ENCODE peak calls at places on chromosomes 13 and 19, in five cellular contexts. One of them, this sample, is unnamed.

GRCh38 chr13:112444001-112444311 is 67.8 kb downstream of the SPACA7 start:
- DNase-seq in fibroblast of the aortic adventitia: peak; percentile 42
- DNase-seq in SJCRH30: peak; percentile 72
- DNase-seq in psoas muscle: peak; percentile 43
- DNase-seq in DND-41: peak; percentile 66
- DNase-seq in this sample: peak; percentile 78

GRCh38 chr13:101309014-101309619 is 107.2 kb downstream of the NALCN start:
- DNase-seq in fibroblast of the aortic adventitia: peak; percentile 97
- DNase-seq in psoas muscle: no peak
- DNase-seq in DND-41: no peak
- DNase-seq in SJCRH30: no peak
- DNase-seq in this sample: no peak

GRCh38 chr13:19818223-19818842 is 35.6 kb upstream of the PSPC1 start:
- DNase-seq in DND-41: peak; percentile 31
- DNase-seq in psoas muscle: peak; percentile 15
- DNase-seq in fibroblast of the aortic adventitia: no peak
- DNase-seq in SJCRH30: no peak
- DNase-seq in this sample: peak; percentile 52

GRCh38 chr13:67369895-67370660 is 139.9 kb upstream of the PCDH9 start:
- DNase-seq in psoas muscle: no peak
- DNase-seq in fibroblast of the aortic adventitia: peak; percentile 75
- DNase-seq in DND-41: no peak
- DNase-seq in SJCRH30: peak; percentile 36
- DNase-seq in this sample: no peak

GRCh38 chr19:37007587-37008220 is 70.5 kb upstream of the ZNF420 start:
- DNase-seq in DND-41: no peak
- DNase-seq in fibroblast of the aortic adventitia: no peak
- DNase-seq in psoas muscle: peak; percentile 62
- DNase-seq in SJCRH30: no peak
- DNase-seq in this sample: no peak

GRCh38 chr13:91185294-91185863 is 162.1 kb upstream of the MIR17HG start:
- DNase-seq in SJCRH30: peak; percentile 66
- DNase-seq in fibroblast of the aortic adventitia: peak; percentile 1
- DNase-seq in DND-41: no peak
- DNase-seq in psoas muscle: no peak
- DNase-seq in this sample: no peak

GRCh38 chr13:32323912-32324311 is 8.6 kb downstream of the BRCA2 start:
- DNase-seq in fibroblast of the aortic adventitia: peak; percentile 62
- DNase-seq in psoas muscle: no peak
- DNase-seq in SJCRH30: no peak
- DNase-seq in DND-41: no peak
- DNase-seq in this sample: no peak

GRCh38 chr13:112071011-112071901 is 4.3 kb downstream of the SOX1 start:
- DNase-seq in fibroblast of the aortic adventitia: no peak
- DNase-seq in psoas muscle: no peak
- DNase-seq in SJCRH30: no peak
- DNase-seq in DND-41: no peak
- DNase-seq in this sample: no peak

GRCh38 chr13:30175166-30175565 is 132.2 kb downstream of the KATNAL1 start:
- DNase-seq in psoas muscle: no peak
- DNase-seq in fibroblast of the aortic adventitia: no peak
- DNase-seq in SJCRH30: no peak
- DNase-seq in DND-41: no peak
- DNase-seq in this sample: no peak

GRCh38 chr19:50401505-50402450 is 17.0 kb upstream of the SPIB start:
- DNase-seq in psoas muscle: no peak
- DNase-seq in fibroblast of the aortic adventitia: no peak
- DNase-seq in SJCRH30: no peak
- DNase-seq in DND-41: no peak
- DNase-seq in this sample: no peak

GRCh38 chr13:36807616-36808015 is 11.4 kb upstream of the RFXAP start:
- DNase-seq in SJCRH30: peak; percentile 14
- DNase-seq in psoas muscle: no peak
- DNase-seq in DND-41: no peak
- DNase-seq in fibroblast of the aortic adventitia: no peak
- DNase-seq in this sample: no peak

DNA sequence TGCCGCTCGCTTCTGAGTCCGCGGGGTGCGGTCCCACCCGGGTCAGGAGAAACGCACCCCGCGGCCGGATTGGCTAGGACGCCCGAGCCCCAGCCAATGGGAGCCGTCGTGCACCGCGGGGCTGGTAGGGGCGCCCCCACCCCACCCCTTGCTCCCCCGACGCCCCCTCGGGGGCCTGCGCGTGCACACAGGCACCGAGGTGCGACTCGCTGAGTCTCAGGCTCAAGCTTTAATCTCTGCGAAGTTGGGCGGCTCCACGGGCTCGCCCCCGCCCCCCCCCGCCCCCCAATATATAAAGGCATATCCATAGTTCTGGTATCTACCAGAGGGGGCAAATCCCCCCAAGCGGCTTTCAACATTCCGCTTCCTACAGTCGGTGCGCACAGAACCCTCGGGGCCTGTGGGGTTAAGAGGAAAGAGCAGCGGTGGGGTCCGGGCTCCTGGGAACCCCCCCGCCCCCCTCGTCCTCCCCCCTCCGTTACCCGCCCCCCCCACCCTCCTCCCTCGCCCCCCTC is at the start of gene COX6B2:
- DNase-seq in DND-41: no peak
- DNase-seq in psoas muscle: no peak
- DNase-seq in SJCRH30: no peak
- DNase-seq in fibroblast of the aortic adventitia: no peak
- DNase-seq in this sample: no peak
- H3K4me3 ChIP-seq in DND-41: no peak within 1 kb of the TSS
- H3K4me3 ChIP-seq in psoas muscle: peak within 1 kb of the TSS; percentile 60
- H3K4me3 ChIP-seq in SJCRH30: no peak within 1 kb of the TSS
- H3K4me3 ChIP-seq in fibroblast of the aortic adventitia: peak within 1 kb of the TSS; percentile 60
- H3K4me3 ChIP-seq in this sample: peak within 1 kb of the TSS; percentile 39

DNA sequence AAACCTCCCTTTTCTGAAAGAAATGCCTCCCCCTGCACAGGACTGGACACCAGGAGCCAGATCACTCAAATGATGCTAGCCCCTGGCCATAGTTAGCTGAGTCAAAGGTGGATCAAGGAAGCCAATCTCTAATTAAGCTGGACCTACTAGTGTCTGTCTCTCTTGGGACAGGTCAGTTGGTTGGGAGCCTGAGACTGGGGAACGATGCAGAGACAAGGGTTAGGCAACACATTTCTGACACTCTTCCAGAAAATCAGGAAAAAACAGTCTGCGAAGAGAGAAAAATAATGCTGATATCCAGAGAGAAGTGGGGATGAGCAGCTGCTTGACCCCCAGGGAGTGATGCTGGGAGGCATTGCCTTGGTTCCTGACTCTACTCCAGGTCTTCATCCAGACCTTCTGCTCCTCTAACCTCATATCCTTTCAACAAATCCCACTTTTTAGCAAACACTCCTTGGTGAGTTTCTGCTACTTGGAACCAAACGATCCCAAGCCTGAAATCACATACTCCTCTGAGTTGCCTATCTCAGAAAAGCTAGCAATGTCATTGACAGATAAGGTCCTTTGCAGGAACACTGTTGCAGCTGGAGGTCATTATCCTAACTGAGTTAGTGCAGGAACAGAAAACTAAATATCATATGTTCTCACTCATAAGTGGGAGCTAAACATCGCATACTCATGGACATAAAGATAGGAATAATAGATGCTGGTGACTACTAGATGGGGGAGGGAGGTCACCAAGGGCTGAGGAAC is 369.7 kb downstream of the COG6 start:
- DNase-seq in SJCRH30: no peak
- DNase-seq in psoas muscle: no peak
- DNase-seq in fibroblast of the aortic adventitia: peak; percentile 4
- DNase-seq in DND-41: no peak
- DNase-seq in this sample: no peak
- H3K4me3 ChIP-seq in SJCRH30: no peak overlapping the region
- H3K4me3 ChIP-seq in psoas muscle: no peak overlapping the region
- H3K4me3 ChIP-seq in fibroblast of the aortic adventitia: no peak overlapping the region
- H3K4me3 ChIP-seq in DND-41: no peak overlapping the region
- H3K4me3 ChIP-seq in this sample: no peak overlapping the region

GRCh38 chr19:54551950-54552912 is 21.4 kb upstream of the LILRA2 start:
- DNase-seq in psoas muscle: peak; percentile 30
- DNase-seq in DND-41: no peak
- DNase-seq in SJCRH30: no peak
- DNase-seq in fibroblast of the aortic adventitia: no peak
- DNase-seq in this sample: no peak
- H3K4me3 ChIP-seq in psoas muscle: no peak overlapping the region
- H3K4me3 ChIP-seq in DND-41: no peak overlapping the region
- H3K4me3 ChIP-seq in SJCRH30: no peak overlapping the region
- H3K4me3 ChIP-seq in fibroblast of the aortic adventitia: no peak overlapping the region
- H3K4me3 ChIP-seq in this sample: no peak overlapping the region

GRCh38 chr19:48961673-48962028 is 3.5 kb upstream of the FTL start:
- DNase-seq in SJCRH30: no peak
- DNase-seq in psoas muscle: no peak
- DNase-seq in fibroblast of the aortic adventitia: no peak
- DNase-seq in DND-41: no peak
- DNase-seq in this sample: no peak
- H3K4me3 ChIP-seq in SJCRH30: no peak overlapping the region
- H3K4me3 ChIP-seq in psoas muscle: no peak overlapping the region
- H3K4me3 ChIP-seq in fibroblast of the aortic adventitia: no peak overlapping the region
- H3K4me3 ChIP-seq in DND-41: no peak overlapping the region
- H3K4me3 ChIP-seq in this sample: no peak overlapping the region

DNA sequence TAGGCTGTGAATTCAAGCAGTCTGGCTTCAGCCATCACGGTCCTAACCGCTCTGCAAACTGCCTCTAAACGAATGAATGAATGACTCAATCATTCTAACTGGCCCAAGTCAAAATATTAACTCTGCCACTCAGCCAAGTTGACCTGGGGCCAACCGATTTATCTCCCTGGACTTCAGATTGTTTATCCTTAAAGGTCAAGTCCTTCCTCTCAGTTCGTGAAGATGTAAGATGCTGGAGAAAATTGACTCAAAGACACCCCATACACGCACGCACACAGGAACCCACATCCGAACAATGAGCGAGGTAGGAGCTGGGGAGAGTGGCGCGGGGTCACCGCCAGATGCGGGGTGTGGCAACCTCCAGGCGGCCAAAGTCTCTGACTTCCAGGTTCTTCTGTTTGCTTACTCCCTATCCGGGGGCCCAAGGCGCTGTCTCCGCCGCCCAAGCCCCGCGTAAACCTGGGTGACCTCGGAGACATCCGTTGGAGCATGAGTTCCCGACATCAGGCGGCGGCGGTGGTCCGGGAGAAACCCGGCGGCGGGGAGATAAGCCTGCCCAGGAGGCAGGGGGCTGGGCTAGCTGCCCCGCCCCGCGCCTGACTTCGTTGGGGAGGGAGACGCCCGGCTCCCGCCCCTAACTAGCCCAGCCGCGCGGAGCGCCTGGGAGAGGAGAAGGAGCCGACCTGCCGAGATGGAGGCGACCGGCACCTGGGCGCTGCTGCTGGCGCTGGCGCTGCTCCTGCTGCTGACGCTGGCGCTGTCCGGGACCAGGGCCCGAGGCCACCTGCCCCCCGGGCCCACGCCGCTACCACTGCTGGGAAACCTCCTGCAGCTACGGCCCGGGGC is at the start of gene CYP2S1:
- DNase-seq in DND-41: no peak
- DNase-seq in fibroblast of the aortic adventitia: peak; percentile 39
- DNase-seq in psoas muscle: no peak
- DNase-seq in SJCRH30: no peak
- DNase-seq in this sample: no peak
- H3K4me3 ChIP-seq in DND-41: no peak within 1 kb of the TSS
- H3K4me3 ChIP-seq in fibroblast of the aortic adventitia: peak within 1 kb of the TSS; percentile 60
- H3K4me3 ChIP-seq in psoas muscle: peak within 1 kb of the TSS; percentile 28
- H3K4me3 ChIP-seq in SJCRH30: no peak within 1 kb of the TSS
- H3K4me3 ChIP-seq in this sample: no peak within 1 kb of the TSS

DNA sequence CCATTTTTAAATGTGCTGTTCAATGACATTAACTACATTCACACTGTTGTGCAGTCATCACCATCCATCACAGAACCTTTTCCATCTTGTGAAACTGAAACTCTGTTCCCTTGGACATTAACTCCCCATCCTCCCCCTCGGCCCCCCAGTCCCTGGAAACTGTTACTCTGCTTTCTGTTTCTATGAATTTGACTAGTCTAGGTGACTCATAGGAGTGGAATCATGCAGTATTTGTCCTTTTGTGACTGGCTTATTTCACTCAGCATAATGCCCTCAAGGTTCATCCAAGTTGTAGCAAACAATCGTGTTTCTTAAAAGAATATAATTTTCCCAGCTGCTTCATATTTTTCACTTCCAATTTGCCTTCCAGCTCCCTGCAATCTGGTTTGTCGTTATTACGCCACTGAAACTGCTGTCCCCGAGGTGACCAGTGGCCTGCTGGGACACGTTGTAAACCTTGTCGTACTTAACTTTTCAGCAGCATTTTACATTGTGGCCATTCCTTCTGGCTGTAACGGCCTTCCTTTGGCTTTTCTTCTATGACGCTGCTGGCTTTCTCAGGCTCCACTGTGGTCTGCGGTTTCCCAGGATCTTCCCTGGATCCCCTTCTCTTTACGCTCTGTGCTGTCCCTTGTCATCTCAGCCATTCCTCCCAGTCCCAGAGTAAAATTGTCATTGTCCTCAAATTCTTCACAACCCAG is 74.0 kb downstream of the DHRS12 start:
- DNase-seq in fibroblast of the aortic adventitia: peak; percentile 84
- DNase-seq in SJCRH30: peak; percentile 15
- DNase-seq in DND-41: no peak
- DNase-seq in psoas muscle: peak; percentile 69
- DNase-seq in this sample: no peak
- H3K4me3 ChIP-seq in fibroblast of the aortic adventitia: peak overlapping the region; percentile 42
- H3K4me3 ChIP-seq in SJCRH30: no peak overlapping the region
- H3K4me3 ChIP-seq in DND-41: no peak overlapping the region
- H3K4me3 ChIP-seq in psoas muscle: no peak overlapping the region
- H3K4me3 ChIP-seq in this sample: no peak overlapping the region

GRCh38 chr19:33300016-33300981 is 2.0 kb downstream of the CEBPA start:
- DNase-seq in fibroblast of the aortic adventitia: peak; percentile 15
- DNase-seq in DND-41: no peak
- DNase-seq in SJCRH30: no peak
- DNase-seq in psoas muscle: no peak
- DNase-seq in this sample: no peak
- H3K4me3 ChIP-seq in fibroblast of the aortic adventitia: no peak overlapping the region
- H3K4me3 ChIP-seq in DND-41: no peak overlapping the region
- H3K4me3 ChIP-seq in SJCRH30: no peak overlapping the region
- H3K4me3 ChIP-seq in psoas muscle: peak overlapping the region; percentile 86
- H3K4me3 ChIP-seq in this sample: no peak overlapping the region

DNA sequence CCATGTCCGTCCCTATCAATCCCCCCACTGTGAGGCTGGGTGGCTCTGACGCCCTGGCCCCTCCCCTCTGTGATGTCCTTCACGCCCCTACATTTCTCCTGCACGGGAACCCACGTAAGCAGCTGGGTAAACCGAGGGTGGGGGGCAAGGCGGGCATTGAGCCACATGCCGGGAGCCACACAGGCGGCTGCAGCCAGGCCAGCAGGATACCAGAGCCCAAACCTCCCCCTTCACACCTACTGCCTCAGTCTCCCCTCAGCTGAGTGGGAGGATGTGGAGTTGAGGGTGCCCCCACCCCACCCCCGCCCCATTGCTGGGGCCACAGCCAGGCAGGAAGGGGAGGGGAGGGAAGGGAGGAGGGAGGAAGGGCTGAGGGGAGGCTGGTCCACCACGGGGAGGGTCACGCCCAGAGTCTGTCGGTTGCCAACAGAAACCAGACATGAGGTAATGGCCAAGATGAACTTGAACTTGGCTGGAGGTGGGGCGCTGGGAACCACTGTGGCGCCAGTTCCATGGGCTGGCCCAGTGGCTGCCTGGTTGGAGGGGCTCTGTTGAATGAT is 20.9 kb downstream of the SMIM24 start:
- DNase-seq in fibroblast of the aortic adventitia: peak; percentile 94
- DNase-seq in DND-41: peak; percentile 33
- DNase-seq in SJCRH30: no peak
- DNase-seq in psoas muscle: peak; percentile 88
- DNase-seq in this sample: no peak
- H3K4me3 ChIP-seq in fibroblast of the aortic adventitia: no peak overlapping the region
- H3K4me3 ChIP-seq in DND-41: no peak overlapping the region
- H3K4me3 ChIP-seq in SJCRH30: no peak overlapping the region
- H3K4me3 ChIP-seq in psoas muscle: no peak overlapping the region
- H3K4me3 ChIP-seq in this sample: no peak overlapping the region